ENCODE peak calls at places on chromosome 4, in ten cellular contexts. H is stomach, T is AG04450, D is fibroblast of lung, M is upper lobe of left lung, Z is epithelial cell of esophagus, R is AG09319, G is Calu3, U is lower leg skin, X is thyroid gland. Y is an unnamed sample.

GRCh38 chr4:165874072-165874798 is 1.2 kb downstream of the TLL1 start:
- DNase-seq in H (no peak), T (no peak), D (no peak), M (peak), Z (peak), R (no peak), G (no peak), U (peak), X (peak), Y (no peak)

GRCh38 chr4:763922-764321 is 58.3 kb downstream of the PCGF3 start:
- DNase-seq in H (no peak), T (no peak), D (no peak), M (no peak), Z (no peak), R (no peak), G (no peak), U (no peak), X (no peak), Y (no peak)

GRCh38 chr4:75345436-75345835 is 168.8 kb downstream of the RCHY1 start:
- DNase-seq in H (no peak), T (peak), D (peak), M (no peak), Z (no peak), R (no peak), G (no peak), U (no peak), X (no peak), Y (no peak)

GRCh38 chr4:55184600-55185523 is 59.5 kb upstream of the KDR start:
- DNase-seq in H (peak), T (peak), D (peak), M (no peak), Z (peak), R (no peak), G (peak), U (no peak), X (peak), Y (no peak)

GRCh38 chr4:170868191-170868590 is 778.4 kb upstream of the AADAT start:
- DNase-seq in H (no peak), T (no peak), D (peak), M (no peak), Z (peak), R (no peak), G (no peak), U (no peak), X (no peak), Y (no peak)

GRCh38 chr4:89469930-89470375 is 162.4 kb upstream of the GPRIN3 start:
- DNase-seq in H (no peak), T (peak), D (peak), M (no peak), Z (peak), R (no peak), G (no peak), U (no peak), X (no peak), Y (no peak)

GRCh38 chr4:101244349-101244748 is 103.0 kb downstream of the PPP3CA start:
- DNase-seq in H (no peak), T (no peak), D (no peak), M (no peak), Z (no peak), R (no peak), G (no peak), U (no peak), X (no peak), Y (no peak)

GRCh38 chr4:108031427-108032083 is 41.9 kb downstream of the HADH start:
- DNase-seq in H (no peak), T (no peak), D (peak), M (no peak), Z (peak), R (no peak), G (no peak), U (no peak), X (no peak), Y (no peak)

GRCh38 chr4:111806331-111806730 is 338.9 kb upstream of the FAM241A start:
- DNase-seq in H (no peak), T (no peak), D (no peak), M (no peak), Z (peak), R (no peak), G (peak), U (no peak), X (no peak), Y (no peak)
- TF ChIP-seq CTCF in H (no peak), T (no peak), D (no peak), M (no peak), Z (peak), R (no peak), G (peak), U (no peak), X (no peak), Y (no peak)

GRCh38 chr4:122450847-122451246 is 5.7 kb downstream of the IL2 start:
- DNase-seq in H (no peak), T (no peak), D (no peak), M (no peak), Z (peak), R (no peak), G (peak), U (no peak), X (no peak), Y (no peak)
- TF ChIP-seq CTCF in H (no peak), T (peak), D (peak), M (no peak), Z (peak), R (peak), G (no peak), U (no peak), X (no peak), Y (no peak)

DNA sequence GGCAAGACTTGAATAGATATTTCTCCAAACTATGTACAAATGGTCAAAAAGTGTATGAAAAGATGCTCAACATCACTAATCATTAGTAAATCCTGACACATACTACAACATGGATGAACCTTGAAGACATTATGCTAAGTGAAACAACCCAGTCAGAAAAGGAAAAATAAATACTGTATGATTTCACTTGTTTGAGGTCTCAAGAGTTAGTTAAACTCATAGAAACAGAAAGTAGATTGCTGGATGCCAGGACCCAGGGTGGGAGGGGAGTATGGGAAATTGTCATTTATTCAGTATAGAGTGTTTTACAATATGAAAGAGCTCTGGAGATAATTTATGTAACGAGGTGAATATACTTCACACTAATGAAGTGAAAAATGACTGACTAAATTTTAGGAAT is 32.4 kb downstream of the PRMT9 start:
- DNase-seq in H (no peak), T (no peak), D (no peak), M (no peak), Z (no peak), R (no peak), G (no peak), U (no peak), X (no peak), Y (no peak)
- TF ChIP-seq CTCF in H (no peak), T (no peak), D (no peak), M (no peak), Z (no peak), R (no peak), G (no peak), U (no peak), X (no peak), Y (no peak)

DNA sequence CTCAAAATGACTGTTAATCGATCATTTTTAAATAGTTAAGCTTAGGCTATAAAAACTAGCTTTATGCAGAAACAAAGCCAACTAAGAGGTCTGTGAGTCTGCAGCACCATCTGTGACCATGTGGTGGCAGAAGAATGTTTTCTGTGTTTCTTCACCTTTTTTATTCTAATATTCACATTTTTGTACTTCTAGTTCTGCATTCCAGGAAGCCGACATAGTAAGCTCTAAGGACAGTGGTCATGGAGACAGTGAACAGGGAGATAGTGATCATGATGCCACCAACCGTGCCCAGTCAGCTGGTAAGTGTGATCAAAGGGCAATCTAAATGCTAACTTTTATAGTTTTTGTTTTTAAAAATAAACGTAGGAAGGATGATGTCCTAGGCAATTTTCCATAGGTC is 5.6 kb downstream of the PCDH10 start:
- DNase-seq in H (no peak), T (no peak), D (peak), M (no peak), Z (peak), R (no peak), G (peak), U (no peak), X (peak), Y (no peak)
- TF ChIP-seq CTCF in H (peak), T (peak), D (peak), M (no peak), Z (peak), R (peak), G (peak), U (no peak), X (no peak), Y (no peak)

GRCh38 chr4:132493476-132493875 is 655.6 kb upstream of the PCDH10 start:
- DNase-seq in H (no peak), T (no peak), D (no peak), M (no peak), Z (no peak), R (no peak), G (no peak), U (no peak), X (no peak), Y (no peak)
- TF ChIP-seq CTCF in H (no peak), T (no peak), D (no peak), M (no peak), Z (no peak), R (no peak), G (no peak), U (no peak), X (no peak), Y (no peak)

DNA sequence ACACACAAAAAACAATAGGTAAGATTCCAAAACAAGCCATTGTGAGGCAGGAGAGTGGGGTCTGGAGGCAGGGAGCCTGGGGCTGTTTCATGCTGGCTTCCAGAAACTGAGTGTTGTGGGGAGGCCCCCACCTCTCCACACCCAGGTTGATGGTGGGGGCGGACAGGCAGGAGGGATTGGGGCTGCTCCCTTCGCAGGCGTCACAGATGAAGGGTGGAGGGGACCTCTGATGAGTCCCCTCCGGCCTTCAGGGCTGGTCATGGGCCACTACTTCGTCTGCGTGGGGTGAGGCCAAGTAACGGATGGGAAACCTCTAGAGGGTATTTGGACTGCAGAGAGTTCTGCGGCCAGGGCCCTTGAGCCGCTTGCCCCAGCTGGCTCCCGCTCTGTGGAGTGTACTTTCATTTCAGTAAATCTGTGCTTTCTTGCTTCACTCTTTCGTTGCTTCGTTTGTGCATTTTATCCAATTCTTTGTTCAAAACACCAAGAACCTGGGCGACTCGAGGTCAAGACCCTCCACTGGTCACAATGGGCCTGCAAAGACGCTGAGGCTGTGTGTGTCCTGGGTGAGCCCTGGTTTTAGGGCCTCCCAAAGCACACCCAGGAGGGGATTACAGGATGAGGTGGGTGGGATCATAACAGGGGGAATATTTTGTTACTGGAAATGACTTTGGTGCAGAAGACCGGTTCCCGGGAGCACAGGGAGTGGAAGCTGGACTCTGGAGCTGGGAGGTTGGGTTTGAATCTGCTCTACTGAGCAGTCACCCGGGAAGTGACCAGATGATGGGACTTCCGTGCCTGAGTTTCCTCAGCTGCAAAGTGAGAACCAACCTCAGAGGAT is 83.7 kb upstream of the ADRA2C start:
- DNase-seq in H (no peak), T (no peak), D (no peak), M (no peak), Z (no peak), R (no peak), G (no peak), U (no peak), X (no peak), Y (peak)
- TF ChIP-seq CTCF in H (no peak), T (no peak), D (no peak), M (no peak), Z (no peak), R (no peak), G (no peak), U (no peak), X (no peak), Y (no peak)

Y was measured in CD14-positive monocyte.